ENCODE peak calls at places on chromosomes 16 and 17, in ten cellular contexts. L is uterus, K is suprapubic skin, A is endothelial cell of umbilical vein, C is ovary, X is heart left ventricle, H is stomach, G is adrenal gland, D is tibial nerve, B is HCT116. M is an unnamed sample. For H3K27me3, the result is how much of the 10 kb centered on the place peaks cover.

GRCh38 chr17:71071837-71072236 is 902.5 kb downstream of the KCNJ2 start:
- DNase-seq in L (no peak), K (no peak), A (no peak), C (no peak), X (no peak), H (no peak), G (peak), D (no peak), B (peak), M (no peak)

GRCh38 chr17:59149051-59149450 is 5.9 kb downstream of the SKA2 start:
- DNase-seq in L (no peak), K (no peak), A (peak), C (no peak), X (no peak), H (no peak), G (no peak), D (no peak), B (no peak), M (no peak)

GRCh38 chr17:2724783-2725164 is 13.2 kb upstream of the CLUH start:
- DNase-seq in L (no peak), K (no peak), A (peak), C (peak), X (no peak), H (peak), G (peak), D (no peak), B (no peak), M (no peak)

GRCh38 chr16:80931985-80932720 is 74.5 kb downstream of the CMC2 start:
- DNase-seq in L (peak), K (peak), A (peak), C (peak), X (peak), H (peak), G (peak), D (peak), B (no peak), M (peak)

GRCh38 chr17:57424777-57425188 is 168.5 kb downstream of the MSI2 start:
- DNase-seq in L (no peak), K (no peak), A (peak), C (no peak), X (no peak), H (no peak), G (no peak), D (no peak), B (peak), M (no peak)

GRCh38 chr17:21460358-21460757 is 84.2 kb downstream of the KCNJ12 start:
- DNase-seq in L (no peak), K (no peak), A (peak), C (no peak), X (no peak), H (no peak), G (no peak), D (peak), B (no peak), M (no peak)

GRCh38 chr17:79902146-79902791 is 63.0 kb upstream of the CBX4 start:
- DNase-seq in L (no peak), K (peak), A (no peak), C (no peak), X (no peak), H (no peak), G (no peak), D (no peak), B (no peak), M (no peak)

GRCh38 chr17:13755851-13756250 is 154.1 kb upstream of the HS3ST3A1 start:
- DNase-seq in L (no peak), K (no peak), A (no peak), C (no peak), X (no peak), H (no peak), G (no peak), D (no peak), B (no peak), M (no peak)

GRCh38 chr16:85137323-85138072 is 25.2 kb upstream of the CIBAR2 start:
- DNase-seq in L (peak), K (peak), A (peak), C (peak), X (peak), H (peak), G (peak), D (peak), B (no peak), M (peak)

GRCh38 chr16:11104168-11105037 is 151.6 kb downstream of the SOCS1 start:
- DNase-seq in L (no peak), K (no peak), A (no peak), C (no peak), X (no peak), H (no peak), G (no peak), D (no peak), B (no peak), M (no peak)

GRCh38 chr17:61884864-61885263 is 21.5 kb upstream of the BRIP1 start:
- DNase-seq in L (no peak), K (no peak), A (no peak), C (no peak), X (no peak), H (no peak), G (no peak), D (no peak), B (no peak), M (no peak)

GRCh38 chr17:27530791-27531391 is 74.6 kb downstream of the KSR1 start:
- DNase-seq in L (no peak), K (no peak), A (no peak), C (no peak), X (no peak), H (no peak), G (peak), D (no peak), B (no peak), M (no peak)

GRCh38 chr16:15820837-15821236 is 36.0 kb downstream of the MYH11 start:
- DNase-seq in L (no peak), K (peak), A (no peak), C (no peak), X (no peak), H (no peak), G (no peak), D (no peak), B (no peak), M (no peak)
- H3K27me3 ChIP-seq in L (under half), K (under half), A (under half), C (under half), X (under half), H (under half), G (under half), D (under half), B (under half), M (under half)

GRCh38 chr17:48625502-48626201 is 506 bp downstream of the HOXB9 start:
- DNase-seq in L (no peak), K (no peak), A (peak), C (no peak), X (no peak), H (peak), G (peak), D (no peak), B (no peak), M (peak)
- TF ChIP-seq POLR2A in L (no peak), K (no peak), A (no peak), C (no peak), X (no peak), H (no peak), G (no peak), D (no peak), B (peak), M (no peak)

GRCh38 chr16:70578035-70578434 is 54.4 kb downstream of the SF3B3 start:
- DNase-seq in L (no peak), K (peak), A (no peak), C (no peak), X (no peak), H (no peak), G (no peak), D (no peak), B (no peak), M (no peak)

GRCh38 chr16:70574595-70575271 is 51.1 kb downstream of the SF3B3 start:
- DNase-seq in L (no peak), K (no peak), A (peak), C (no peak), X (no peak), H (no peak), G (no peak), D (no peak), B (no peak), M (no peak)

GRCh38 chr16:70575376-70575775 is 51.8 kb downstream of the SF3B3 start:
- DNase-seq in L (no peak), K (peak), A (no peak), C (no peak), X (no peak), H (no peak), G (no peak), D (no peak), B (no peak), M (no peak)

GRCh38 chr16:70577256-70577698 is 53.7 kb downstream of the SF3B3 start:
- DNase-seq in L (no peak), K (peak), A (peak), C (no peak), X (no peak), H (no peak), G (peak), D (no peak), B (peak), M (no peak)

GRCh38 chr16:70576431-70577255 is 53.0 kb downstream of the SF3B3 start:
- DNase-seq in L (no peak), K (peak), A (peak), C (no peak), X (no peak), H (no peak), G (no peak), D (no peak), B (no peak), M (no peak)
- H3K27ac ChIP-seq in L (peak), K (no peak), A (peak), C (no peak), X (no peak), H (peak), G (peak), D (peak), B (peak), M (no peak)

GRCh38 chr17:36730095-36730808 is 128.9 kb downstream of the MRM1 start:
- DNase-seq in L (no peak), K (no peak), A (no peak), C (no peak), X (no peak), H (no peak), G (no peak), D (no peak), B (no peak), M (no peak)
- H3K27me3 ChIP-seq in L (under half), K (half or more), A (under half), C (under half), X (half or more), H (under half), G (under half), D (under half), B (under half), M (under half)